ENCODE peak calls at places on chromosomes 12 and 14, in seven cellular contexts. Q is CD4-positive, alpha-beta memory T cell; C is ovary; G is CD8-positive, alpha-beta T cell; F is pancreas; L is PC-3; V is stomach. Z is an unnamed sample. For H3K9me3, the result is how much of the 10 kb centered on the place peaks cover.

GRCh38 chr14:76541594-76542219 is 165.8 kb downstream of the ESRRB start:
- DNase-seq in Q (no peak), C (no peak), G (no peak), F (no peak), L (no peak), V (no peak), Z (no peak)

GRCh38 chr14:45434221-45434620 is 181.2 kb upstream of the MIS18BP1 start:
- DNase-seq in Q (no peak), C (no peak), G (no peak), F (no peak), L (no peak), V (no peak), Z (no peak)

GRCh38 chr12:131380220-131380957 is 330.5 kb upstream of the SFSWAP start:
- DNase-seq in Q (no peak), C (no peak), G (no peak), F (no peak), L (no peak), V (no peak), Z (no peak)

GRCh38 chr12:55931317-55931779 is 386 bp downstream of the DGKA start:
- DNase-seq in Q (no peak), C (peak), G (no peak), F (no peak), L (no peak), V (no peak), Z (no peak)

GRCh38 chr12:42804928-42805327 is 215.4 kb upstream of the PRICKLE1 start:
- DNase-seq in Q (no peak), C (no peak), G (no peak), F (no peak), L (peak), V (no peak), Z (no peak)

GRCh38 chr12:50099302-50100008 is 4.4 kb upstream of the GPD1 start:
- DNase-seq in Q (no peak), C (no peak), G (no peak), F (no peak), L (peak), V (no peak), Z (no peak)

GRCh38 chr14:82710257-82710841 is 1176.7 kb upstream of the SEL1L start:
- DNase-seq in Q (no peak), C (peak), G (no peak), F (peak), L (peak), V (peak), Z (no peak)

GRCh38 chr12:111406474-111407370 is 999 bp downstream of the SH2B3 start:
- DNase-seq in Q (peak), C (no peak), G (no peak), F (peak), L (no peak), V (no peak), Z (peak)

GRCh38 chr14:34616360-34616759 is 13.6 kb downstream of the SNX6 start:
- DNase-seq in Q (no peak), C (no peak), G (no peak), F (no peak), L (no peak), V (no peak), Z (no peak)

GRCh38 chr12:107491856-107492255 is 193.7 kb upstream of the PWP1 start:
- DNase-seq in Q (no peak), C (no peak), G (no peak), F (no peak), L (no peak), V (no peak), Z (no peak)

GRCh38 chr14:85554106-85554505 is 24.2 kb downstream of the FLRT2 start:
- DNase-seq in Q (no peak), C (no peak), G (no peak), F (no peak), L (no peak), V (no peak), Z (no peak)
- H3K9me3 ChIP-seq in Q (under half), C (under half), G (under half), F (under half), L (under half), V (under half), Z (under half)

GRCh38 chr12:34253674-34254073 is 231.4 kb downstream of the ALG10 start:
- DNase-seq in Q (no peak), C (no peak), G (no peak), F (no peak), L (peak), V (no peak), Z (no peak)

GRCh38 chr12:34257093-34257492 is 234.8 kb downstream of the ALG10 start:
- DNase-seq in Q (no peak), C (no peak), G (no peak), F (no peak), L (peak), V (no peak), Z (no peak)
- H3K9me3 ChIP-seq in Q (under half), C (under half), G (under half), F (under half), L (under half), V (under half), Z (under half)

GRCh38 chr12:88707800-88708199 is 127.5 kb upstream of the KITLG start:
- DNase-seq in Q (no peak), C (no peak), G (no peak), F (no peak), L (no peak), V (no peak), Z (no peak)
- H3K9me3 ChIP-seq in Q (under half), C (under half), G (under half), F (under half), L (under half), V (under half), Z (under half)

DNA sequence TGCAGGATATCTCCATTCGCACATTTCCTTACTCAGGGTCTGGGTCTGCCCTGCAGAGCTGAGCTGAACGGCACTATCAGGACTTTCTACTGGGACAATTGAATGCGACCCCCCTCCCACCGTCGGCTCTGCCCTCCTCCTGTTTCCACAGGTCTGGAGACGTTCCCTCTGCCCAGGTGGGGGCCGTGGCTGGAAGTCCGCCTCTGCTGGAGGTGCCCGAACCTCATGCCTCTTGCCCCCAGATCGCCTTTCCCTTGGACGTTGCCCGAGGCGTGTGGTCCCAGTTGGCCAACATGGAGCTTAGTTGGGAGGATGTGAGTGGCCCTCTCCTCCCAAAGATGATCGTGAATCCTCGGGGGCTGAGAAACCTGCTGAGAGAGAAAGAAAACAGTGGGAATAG is 21.2 kb upstream of the KLC1 start:
- DNase-seq in Q (no peak), C (no peak), G (no peak), F (no peak), L (no peak), V (no peak), Z (no peak)
- H3K9me3 ChIP-seq in Q (under half), C (under half), G (under half), F (under half), L (under half), V (under half), Z (under half)

DNA sequence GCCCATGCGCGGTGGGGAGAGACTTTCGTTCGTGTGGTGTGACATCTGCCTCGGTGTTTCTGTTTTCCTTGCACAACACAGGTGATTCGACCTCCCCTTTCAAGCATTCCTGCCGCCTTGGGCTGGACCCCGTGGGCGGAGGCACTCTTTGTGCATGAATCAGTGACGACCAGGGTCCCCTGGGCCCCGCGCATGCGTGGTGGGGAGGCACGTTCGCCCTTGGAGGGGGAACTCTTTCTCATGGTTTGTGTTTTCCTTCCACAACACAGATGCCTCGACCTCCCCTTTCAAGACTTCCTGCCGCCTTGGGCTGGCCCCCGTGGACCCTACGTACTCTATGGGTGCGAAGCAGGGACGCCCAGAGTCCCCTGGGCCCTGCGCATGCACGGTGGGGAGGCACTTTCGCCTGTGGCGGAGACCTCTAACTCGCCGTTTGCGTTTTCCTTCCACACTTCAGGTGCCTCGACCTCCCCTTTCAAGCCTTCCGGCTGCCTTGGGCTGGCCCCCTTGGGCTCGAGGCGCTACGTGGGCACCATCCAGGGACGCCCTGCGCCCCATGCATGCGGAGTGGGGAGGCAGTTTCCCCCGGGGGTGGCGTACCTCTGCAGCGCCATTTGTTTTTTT is 340.9 kb downstream of the ALG10 start:
- DNase-seq in Q (no peak), C (no peak), G (no peak), F (no peak), L (peak), V (no peak), Z (no peak)
- H3K9me3 ChIP-seq in Q (under half), C (under half), G (under half), F (under half), L (under half), V (half or more), Z (under half)

GRCh38 chr12:31218203-31219025 is 107.5 kb downstream of the SINHCAF start:
- DNase-seq in Q (no peak), C (no peak), G (no peak), F (peak), L (no peak), V (no peak), Z (no peak)
- H3K9me3 ChIP-seq in Q (under half), C (under half), G (under half), F (under half), L (under half), V (under half), Z (under half)

DNA sequence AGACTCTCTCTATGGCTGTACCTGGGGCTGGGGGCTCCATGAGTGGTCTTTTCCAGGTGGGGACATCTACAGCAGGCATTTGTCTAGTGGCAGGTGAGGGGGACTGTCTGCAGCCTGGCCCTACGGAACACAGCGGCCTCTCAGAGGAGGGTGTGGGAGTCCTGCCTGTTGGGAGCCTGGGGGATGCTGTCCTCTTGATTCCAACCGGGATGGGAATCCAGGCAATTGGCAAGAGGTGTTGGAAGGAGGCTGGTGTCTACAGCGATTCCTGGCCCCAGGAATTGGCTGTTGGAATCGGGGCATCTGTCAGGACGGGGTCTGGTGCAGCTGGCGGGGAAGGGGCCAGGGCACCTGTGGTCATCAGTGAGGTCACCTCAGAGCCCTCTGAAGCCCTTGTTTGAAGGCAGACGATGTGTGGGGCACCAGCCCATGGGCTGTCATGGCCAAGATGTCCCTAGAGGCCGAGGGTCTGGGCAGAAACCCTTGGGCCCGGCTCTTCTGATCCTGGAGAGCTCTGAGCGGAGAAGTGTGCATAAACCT is 386.3 kb downstream of the TMEM121 start:
- DNase-seq in Q (no peak), C (no peak), G (no peak), F (peak), L (no peak), V (no peak), Z (no peak)
- H3K9me3 ChIP-seq in Q (under half), C (under half), G (under half), F (under half), L (under half), V (under half), Z (under half)

GRCh38 chr12:112656141-112656540 is 135.4 kb upstream of the RPH3A start:
- DNase-seq in Q (no peak), C (no peak), G (no peak), F (no peak), L (no peak), V (no peak), Z (no peak)
- H3K9me3 ChIP-seq in Q (under half), C (under half), G (under half), F (under half), L (under half), V (under half), Z (under half)

GRCh38 chr14:53285064-53285463 is 131.9 kb upstream of the DDHD1 start:
- DNase-seq in Q (no peak), C (no peak), G (no peak), F (no peak), L (no peak), V (no peak), Z (no peak)
- H3K9me3 ChIP-seq in Q (under half), C (under half), G (under half), F (under half), L (under half), V (under half), Z (under half)

Z was measured in CD4-positive, CD25-positive, alpha-beta regulatory T cell.